ENCODE peak calls at places on chromosomes 12 and 14, in nine cellular contexts. D, B, L, S, X, Q, H, G and V are unnamed samples.
A peak's percentile ranks its signal among the peaks of the same experiment; 100 is the strongest.

GRCh38 chr12:122523280-122523679 is 3.5 kb downstream of the RSRC2 start:
- DNase-seq in D (peak; percentile 36), B (no peak), L (no peak), S (no peak), X (no peak), Q (no peak), H (no peak), G (no peak), V (no peak)

GRCh38 chr14:49975799-49976198 is 82.9 kb downstream of the ARF6 start:
- DNase-seq in D (no peak), B (no peak), L (no peak), S (no peak), X (no peak), Q (no peak), H (no peak), G (no peak), V (no peak)

GRCh38 chr12:7512528-7512927 is 9.0 kb upstream of the CD163 start:
- DNase-seq in D (peak; percentile 48), B (no peak), L (no peak), S (no peak), X (no peak), Q (no peak), H (peak; percentile 36), G (no peak), V (no peak)

GRCh38 chr14:97021001-97021400 is 223.8 kb downstream of the VRK1 start:
- DNase-seq in D (no peak), B (no peak), L (no peak), S (no peak), X (no peak), Q (no peak), H (no peak), G (no peak), V (no peak)

GRCh38 chr14:64671591-64671990 is 32.6 kb upstream of the PLEKHG3 start:
- DNase-seq in D (peak; percentile 80), B (no peak), L (no peak), S (peak; percentile 60), X (no peak), Q (no peak), H (no peak), G (peak; percentile 71), V (no peak)

GRCh38 chr12:31752450-31752849 is 23.6 kb upstream of the AMN1 start:
- DNase-seq in D (peak; percentile 73), B (no peak), L (no peak), S (no peak), X (no peak), Q (no peak), H (no peak), G (no peak), V (no peak)

GRCh38 chr14:76761849-76762616 is 765 bp downstream of the VASH1 start:
- DNase-seq in D (no peak), B (no peak), L (no peak), S (no peak), X (no peak), Q (no peak), H (no peak), G (no peak), V (no peak)

GRCh38 chr14:69204753-69205152 is 13.5 kb downstream of the EXD2 start:
- DNase-seq in D (no peak), B (no peak), L (no peak), S (peak; percentile 16), X (no peak), Q (no peak), H (no peak), G (no peak), V (no peak)

GRCh38 chr14:74483321-74483720 is 9.8 kb downstream of the NPC2 start:
- DNase-seq in D (no peak), B (no peak), L (no peak), S (no peak), X (no peak), Q (no peak), H (no peak), G (no peak), V (no peak)

GRCh38 chr12:94020335-94020734 is 128.0 kb upstream of the PLXNC1 start:
- DNase-seq in D (no peak), B (no peak), L (no peak), S (no peak), X (no peak), Q (no peak), H (no peak), G (peak; percentile 20), V (no peak)

GRCh38 chr12:18430425-18431048 is 169.2 kb downstream of the PIK3C2G start:
- DNase-seq in D (peak; percentile 27), B (no peak), L (no peak), S (peak; percentile 23), X (no peak), Q (no peak), H (no peak), G (peak; percentile 59), V (no peak)

GRCh38 chr14:28879571-28879970 is 113.0 kb downstream of the FOXG1 start:
- DNase-seq in D (peak; percentile 4), B (no peak), L (no peak), S (no peak), X (no peak), Q (no peak), H (no peak), G (peak; percentile 92), V (no peak)

GRCh38 chr14:34364201-34364600 is 97.8 kb downstream of the SPTSSA start:
- DNase-seq in D (no peak), B (no peak), L (no peak), S (no peak), X (no peak), Q (no peak), H (no peak), G (no peak), V (no peak)

GRCh38 chr12:47838286-47838931 is 18.7 kb upstream of the HDAC7 start:
- DNase-seq in D (peak; percentile 70), B (no peak), L (no peak), S (no peak), X (no peak), Q (peak; percentile 46), H (no peak), G (peak; percentile 20), V (no peak)

GRCh38 chr12:57518176-57518919 is 2.0 kb downstream of the DDIT3 start:
- DNase-seq in D (no peak), B (no peak), L (no peak), S (no peak), X (no peak), Q (no peak), H (no peak), G (no peak), V (no peak)

GRCh38 chr12:39341179-39341578 is 101.7 kb downstream of the KIF21A start:
- DNase-seq in D (no peak), B (no peak), L (no peak), S (no peak), X (no peak), Q (no peak), H (no peak), G (no peak), V (no peak)

GRCh38 chr12:111446631-111447570 is 41.2 kb downstream of the SH2B3 start:
- DNase-seq in D (peak; percentile 1), B (no peak), L (no peak), S (no peak), X (no peak), Q (no peak), H (no peak), G (no peak), V (no peak)

GRCh38 chr12:89707623-89707991 is 1.0 kb downstream of the ATP2B1 start:
- DNase-seq in D (no peak), B (no peak), L (no peak), S (no peak), X (peak; percentile 13), Q (no peak), H (no peak), G (no peak), V (no peak)